ENCODE peak calls at places on chromosomes 2 and 18, in four cellular contexts. One of them, this sample, is unnamed. For H3K27me3, the result is how much of the 10 kb centered on the place peaks cover.

GRCh38 chr2:42901076-42901645 is 108.8 kb upstream of the HAAO start:
- DNase-seq in bronchial epithelial cell: peak
- DNase-seq in CD8-positive, alpha-beta T cell: no peak
- DNase-seq in CD8-positive, alpha-beta memory T cell: no peak
- DNase-seq in this sample: no peak

GRCh38 chr2:61993422-61994024 is 88.0 kb downstream of the COMMD1 start:
- DNase-seq in bronchial epithelial cell: peak
- DNase-seq in CD8-positive, alpha-beta T cell: no peak
- DNase-seq in CD8-positive, alpha-beta memory T cell: no peak
- DNase-seq in this sample: no peak

GRCh38 chr2:234932591-234933168 is 19.1 kb upstream of the SH3BP4 start:
- DNase-seq in bronchial epithelial cell: no peak
- DNase-seq in CD8-positive, alpha-beta T cell: no peak
- DNase-seq in CD8-positive, alpha-beta memory T cell: no peak
- DNase-seq in this sample: no peak

GRCh38 chr2:231680284-231680991 is 27.9 kb upstream of the PTMA start:
- DNase-seq in bronchial epithelial cell: peak
- DNase-seq in CD8-positive, alpha-beta T cell: no peak
- DNase-seq in CD8-positive, alpha-beta memory T cell: no peak
- DNase-seq in this sample: no peak

GRCh38 chr2:61905372-61906186 is at the start of gene COMMD1:
- DNase-seq in bronchial epithelial cell: peak
- DNase-seq in CD8-positive, alpha-beta T cell: peak
- DNase-seq in CD8-positive, alpha-beta memory T cell: peak
- DNase-seq in this sample: peak

GRCh38 chr2:3293221-3293620 is 84.4 kb downstream of the EIPR1 start:
- DNase-seq in bronchial epithelial cell: no peak
- DNase-seq in CD8-positive, alpha-beta T cell: no peak
- DNase-seq in CD8-positive, alpha-beta memory T cell: no peak
- DNase-seq in this sample: no peak

GRCh38 chr18:961644-962355 is 57.1 kb downstream of the ADCYAP1 start:
- DNase-seq in bronchial epithelial cell: peak
- DNase-seq in CD8-positive, alpha-beta T cell: peak
- DNase-seq in CD8-positive, alpha-beta memory T cell: peak
- DNase-seq in this sample: peak

GRCh38 chr2:172480301-172481218 is 53.2 kb downstream of the ITGA6 start:
- DNase-seq in bronchial epithelial cell: no peak
- DNase-seq in CD8-positive, alpha-beta T cell: no peak
- DNase-seq in CD8-positive, alpha-beta memory T cell: no peak
- DNase-seq in this sample: peak

GRCh38 chr2:47056875-47057731 is 98.0 kb downstream of the STPG4 start:
- DNase-seq in bronchial epithelial cell: no peak
- DNase-seq in CD8-positive, alpha-beta T cell: no peak
- DNase-seq in CD8-positive, alpha-beta memory T cell: no peak
- DNase-seq in this sample: no peak

GRCh38 chr2:12787891-12788783 is 71.4 kb downstream of the TRIB2 start:
- DNase-seq in bronchial epithelial cell: peak
- DNase-seq in CD8-positive, alpha-beta T cell: no peak
- DNase-seq in CD8-positive, alpha-beta memory T cell: no peak
- DNase-seq in this sample: peak

GRCh38 chr2:31397099-31397498 is 17.4 kb downstream of the XDH start:
- DNase-seq in bronchial epithelial cell: no peak
- DNase-seq in CD8-positive, alpha-beta T cell: no peak
- DNase-seq in CD8-positive, alpha-beta memory T cell: no peak
- DNase-seq in this sample: no peak

GRCh38 chr18:2971741-2972552 is 41.0 kb downstream of the LPIN2 start:
- DNase-seq in bronchial epithelial cell: no peak
- DNase-seq in CD8-positive, alpha-beta T cell: peak
- DNase-seq in CD8-positive, alpha-beta memory T cell: peak
- DNase-seq in this sample: no peak

GRCh38 chr2:143181494-143181893 is 52.3 kb downstream of the ARHGAP15 start:
- DNase-seq in bronchial epithelial cell: no peak
- DNase-seq in CD8-positive, alpha-beta T cell: no peak
- DNase-seq in CD8-positive, alpha-beta memory T cell: no peak
- DNase-seq in this sample: no peak

GRCh38 chr2:200454839-200455801 is 54.7 kb downstream of the KCTD18 start:
- DNase-seq in bronchial epithelial cell: peak
- DNase-seq in CD8-positive, alpha-beta T cell: no peak
- DNase-seq in CD8-positive, alpha-beta memory T cell: no peak
- DNase-seq in this sample: peak

GRCh38 chr18:67265464-67266245 is 250.9 kb downstream of the DSEL start:
- DNase-seq in bronchial epithelial cell: peak
- DNase-seq in CD8-positive, alpha-beta T cell: no peak
- DNase-seq in CD8-positive, alpha-beta memory T cell: no peak
- DNase-seq in this sample: peak

GRCh38 chr2:109554758-109555157 is 59.0 kb downstream of the SEPTIN10 start:
- DNase-seq in bronchial epithelial cell: no peak
- DNase-seq in CD8-positive, alpha-beta T cell: no peak
- DNase-seq in CD8-positive, alpha-beta memory T cell: no peak
- DNase-seq in this sample: no peak

GRCh38 chr2:11998626-11999378 is 252.4 kb downstream of the LPIN1 start:
- DNase-seq in bronchial epithelial cell: no peak
- DNase-seq in CD8-positive, alpha-beta T cell: no peak
- DNase-seq in CD8-positive, alpha-beta memory T cell: no peak
- DNase-seq in this sample: no peak

GRCh38 chr2:179250848-179251504 is 13.7 kb downstream of the SESTD1 start:
- DNase-seq in bronchial epithelial cell: no peak
- DNase-seq in CD8-positive, alpha-beta T cell: no peak
- DNase-seq in CD8-positive, alpha-beta memory T cell: no peak
- DNase-seq in this sample: no peak

GRCh38 chr2:229674830-229675530 is 39.4 kb downstream of the DNER start:
- DNase-seq in bronchial epithelial cell: no peak
- DNase-seq in CD8-positive, alpha-beta T cell: no peak
- DNase-seq in CD8-positive, alpha-beta memory T cell: no peak
- DNase-seq in this sample: no peak

GRCh38 chr2:109453596-109453995 is 160.2 kb downstream of the SEPTIN10 start:
- DNase-seq in bronchial epithelial cell: no peak
- DNase-seq in CD8-positive, alpha-beta T cell: no peak
- DNase-seq in CD8-positive, alpha-beta memory T cell: no peak
- DNase-seq in this sample: no peak

GRCh38 chr18:62991959-62992358 is 276.6 kb downstream of the PHLPP1 start:
- DNase-seq in bronchial epithelial cell: no peak
- DNase-seq in CD8-positive, alpha-beta T cell: no peak
- DNase-seq in CD8-positive, alpha-beta memory T cell: no peak
- DNase-seq in this sample: no peak

GRCh38 chr2:224401641-224402342 is at the start of gene FAM124B:
- DNase-seq in bronchial epithelial cell: no peak
- DNase-seq in CD8-positive, alpha-beta T cell: peak
- DNase-seq in CD8-positive, alpha-beta memory T cell: no peak
- DNase-seq in this sample: peak

GRCh38 chr2:231452799-231453508 is 11.3 kb downstream of the NCL start:
- DNase-seq in bronchial epithelial cell: no peak
- DNase-seq in CD8-positive, alpha-beta T cell: no peak
- DNase-seq in CD8-positive, alpha-beta memory T cell: no peak
- DNase-seq in this sample: peak

GRCh38 chr2:62672601-62673000 is 32.9 kb upstream of the EHBP1 start:
- DNase-seq in bronchial epithelial cell: no peak
- DNase-seq in CD8-positive, alpha-beta T cell: no peak
- DNase-seq in CD8-positive, alpha-beta memory T cell: no peak
- DNase-seq in this sample: peak

GRCh38 chr2:150167711-150168110 is 319.8 kb downstream of the RND3 start:
- DNase-seq in bronchial epithelial cell: peak
- DNase-seq in CD8-positive, alpha-beta T cell: no peak
- DNase-seq in CD8-positive, alpha-beta memory T cell: no peak
- DNase-seq in this sample: peak

GRCh38 chr2:74742486-74742885 is 88.4 kb downstream of the SEMA4F start:
- DNase-seq in bronchial epithelial cell: no peak
- DNase-seq in CD8-positive, alpha-beta T cell: no peak
- DNase-seq in CD8-positive, alpha-beta memory T cell: no peak
- DNase-seq in this sample: no peak

GRCh38 chr2:240711296-240711695 is 19.6 kb downstream of the AQP12A start:
- DNase-seq in bronchial epithelial cell: no peak
- DNase-seq in CD8-positive, alpha-beta T cell: no peak
- DNase-seq in CD8-positive, alpha-beta memory T cell: no peak
- DNase-seq in this sample: no peak

GRCh38 chr18:1075310-1075709 is 170.6 kb downstream of the ADCYAP1 start:
- DNase-seq in bronchial epithelial cell: no peak
- DNase-seq in CD8-positive, alpha-beta T cell: no peak
- DNase-seq in CD8-positive, alpha-beta memory T cell: no peak
- DNase-seq in this sample: no peak

GRCh38 chr2:96832751-96833507 is 10.9 kb downstream of the ANKRD23 start:
- DNase-seq in bronchial epithelial cell: peak
- DNase-seq in CD8-positive, alpha-beta T cell: no peak
- DNase-seq in CD8-positive, alpha-beta memory T cell: no peak
- DNase-seq in this sample: peak

GRCh38 chr2:237685408-237685807 is 58.0 kb downstream of the LRRFIP1 start:
- DNase-seq in bronchial epithelial cell: no peak
- DNase-seq in CD8-positive, alpha-beta T cell: no peak
- DNase-seq in CD8-positive, alpha-beta memory T cell: no peak
- DNase-seq in this sample: no peak

GRCh38 chr2:37653805-37654378 is 17.6 kb downstream of the CDC42EP3 start:
- DNase-seq in bronchial epithelial cell: peak
- DNase-seq in CD8-positive, alpha-beta T cell: no peak
- DNase-seq in CD8-positive, alpha-beta memory T cell: no peak
- DNase-seq in this sample: no peak

GRCh38 chr2:34547340-34547739 is 948.2 kb upstream of the FAM98A start:
- DNase-seq in bronchial epithelial cell: no peak
- DNase-seq in CD8-positive, alpha-beta T cell: no peak
- DNase-seq in CD8-positive, alpha-beta memory T cell: no peak
- DNase-seq in this sample: no peak

GRCh38 chr18:47262397-47263196 is 11.1 kb upstream of the SKOR2 start:
- DNase-seq in bronchial epithelial cell: no peak
- DNase-seq in CD8-positive, alpha-beta T cell: no peak
- DNase-seq in CD8-positive, alpha-beta memory T cell: no peak
- DNase-seq in this sample: no peak
- H3K27me3 ChIP-seq in bronchial epithelial cell: under half
- H3K27me3 ChIP-seq in CD8-positive, alpha-beta T cell: under half
- H3K27me3 ChIP-seq in CD8-positive, alpha-beta memory T cell: under half
- H3K27me3 ChIP-seq in this sample: under half

GRCh38 chr2:60555794-60556161 is 2.3 kb upstream of the BCL11A start:
- DNase-seq in bronchial epithelial cell: no peak
- DNase-seq in CD8-positive, alpha-beta T cell: no peak
- DNase-seq in CD8-positive, alpha-beta memory T cell: no peak
- DNase-seq in this sample: no peak
- H3K27me3 ChIP-seq in bronchial epithelial cell: under half
- H3K27me3 ChIP-seq in CD8-positive, alpha-beta T cell: under half
- H3K27me3 ChIP-seq in CD8-positive, alpha-beta memory T cell: under half
- H3K27me3 ChIP-seq in this sample: half or more

GRCh38 chr2:27495840-27496356 is 741 bp upstream of the GCKR start:
- DNase-seq in bronchial epithelial cell: no peak
- DNase-seq in CD8-positive, alpha-beta T cell: no peak
- DNase-seq in CD8-positive, alpha-beta memory T cell: no peak
- DNase-seq in this sample: no peak
- H3K27me3 ChIP-seq in bronchial epithelial cell: under half
- H3K27me3 ChIP-seq in CD8-positive, alpha-beta T cell: under half
- H3K27me3 ChIP-seq in CD8-positive, alpha-beta memory T cell: under half
- H3K27me3 ChIP-seq in this sample: under half

GRCh38 chr18:49654347-49654746 is 92.5 kb downstream of the LIPG start:
- DNase-seq in bronchial epithelial cell: no peak
- DNase-seq in CD8-positive, alpha-beta T cell: no peak
- DNase-seq in CD8-positive, alpha-beta memory T cell: no peak
- DNase-seq in this sample: no peak
- H3K27me3 ChIP-seq in bronchial epithelial cell: under half
- H3K27me3 ChIP-seq in CD8-positive, alpha-beta T cell: under half
- H3K27me3 ChIP-seq in CD8-positive, alpha-beta memory T cell: under half
- H3K27me3 ChIP-seq in this sample: under half